ENCODE peak calls at places on chromosomes 13 and 19, in four cellular contexts. P is NCI-H1092, O is lower leg skin, D is endothelial cell. R is an unnamed sample.

GRCh38 chr19:52138614-52139290 is 986 bp downstream of the ZNF616 start:
- DNase-seq in P (peak), O (no peak), D (peak), R (no peak)

GRCh38 chr19:41694196-41694595 is 6.1 kb upstream of the CEACAM7 start:
- DNase-seq in P (no peak), O (peak), D (no peak), R (no peak)

GRCh38 chr19:11735375-11735774 is 3.4 kb downstream of the ZNF823 start:
- DNase-seq in P (no peak), O (no peak), D (no peak), R (no peak)

GRCh38 chr13:96474158-96474606 is 384.3 kb downstream of the HS6ST3 start:
- DNase-seq in P (no peak), O (no peak), D (no peak), R (no peak)

GRCh38 chr13:21849323-21849722 is 178.4 kb downstream of the FGF9 start:
- DNase-seq in P (peak), O (no peak), D (peak), R (peak)

GRCh38 chr13:112740502-112741131 is 50.8 kb downstream of the ATP11A start:
- DNase-seq in P (no peak), O (peak), D (no peak), R (no peak)

GRCh38 chr19:10864538-10864899 is 6.8 kb upstream of the CARM1 start:
- DNase-seq in P (peak), O (peak), D (peak), R (peak)

GRCh38 chr13:50406831-50407230 is 391.6 kb downstream of the KCNRG start:
- DNase-seq in P (no peak), O (no peak), D (no peak), R (no peak)

GRCh38 chr13:25178070-25178469 is 6.0 kb upstream of the AMER2 start:
- DNase-seq in P (no peak), O (no peak), D (no peak), R (no peak)

GRCh38 chr13:36675213-36675536 is 1.4 kb downstream of the SERTM1 start:
- DNase-seq in P (no peak), O (no peak), D (no peak), R (no peak)

GRCh38 chr13:76711515-76712182 is 174.6 kb downstream of the KCTD12 start:
- DNase-seq in P (no peak), O (no peak), D (no peak), R (peak)

GRCh38 chr19:48966541-48967345 is 1.6 kb downstream of the FTL start:
- DNase-seq in P (no peak), O (no peak), D (no peak), R (no peak)

GRCh38 chr13:26523007-26523406 is 34.5 kb upstream of the WASF3 start:
- DNase-seq in P (no peak), O (no peak), D (no peak), R (no peak)

GRCh38 chr13:54301085-54301484 is 1272.5 kb downstream of the OLFM4 start:
- DNase-seq in P (no peak), O (no peak), D (no peak), R (no peak)

GRCh38 chr19:48363500-48363809 is 285 bp downstream of the TMEM143 start:
- DNase-seq in P (no peak), O (peak), D (peak), R (peak)

GRCh38 chr19:29587518-29587986 is 18.5 kb upstream of the POP4 start:
- DNase-seq in P (no peak), O (no peak), D (no peak), R (no peak)

GRCh38 chr13:27450921-27451461 is 627 bp upstream of the MTIF3 start:
- DNase-seq in P (no peak), O (peak), D (peak), R (peak)

GRCh38 chr19:32124585-32124984 is 220.8 kb upstream of the ZNF507 start:
- DNase-seq in P (no peak), O (no peak), D (no peak), R (no peak)

GRCh38 chr13:39688699-39689405 is 33.4 kb downstream of the COG6 start:
- DNase-seq in P (no peak), O (no peak), D (no peak), R (peak)

GRCh38 chr19:17296278-17296677 is 6.9 kb downstream of the ABHD8 start:
- DNase-seq in P (no peak), O (no peak), D (no peak), R (peak)

GRCh38 chr19:50829801-50830200 is 3.6 kb downstream of the KLK15 start:
- DNase-seq in P (no peak), O (no peak), D (no peak), R (no peak)

GRCh38 chr13:97359181-97360057 is 74.5 kb upstream of the RAP2A start:
- DNase-seq in P (peak), O (no peak), D (peak), R (peak)

GRCh38 chr13:98512774-98513327 is 64.1 kb downstream of the STK24 start:
- DNase-seq in P (no peak), O (no peak), D (no peak), R (no peak)

R was measured in NCI-H226.